ENCODE peak calls at places on chromosomes 11 and 22, in ten cellular contexts. T, S, D, O, N, M, Y, J, I and G are unnamed samples. For H3K4me1, the result is how much of the 10 kb centered on the place peaks cover.

GRCh38 chr11:96424693-96425092 is 34.9 kb downstream of the JRKL start:
- DNase-seq in O (no peak), S (no peak), T (no peak), Y (no peak), N (no peak), J (no peak), D (no peak), M (no peak), I (no peak), G (no peak)

GRCh38 chr22:37526376-37526775 is 7.2 kb upstream of the CARD10 start:
- DNase-seq in S (peak), I (no peak), Y (no peak), O (no peak), N (no peak), M (no peak), T (peak), D (no peak), J (no peak), G (no peak)

GRCh38 chr11:44910591-44910990 is 40.1 kb downstream of the TP53I11 start:
- DNase-seq in O (no peak), Y (no peak), M (no peak), J (no peak), I (no peak), N (no peak), D (peak), S (no peak), T (no peak), G (no peak)

GRCh38 chr22:28231423-28231822 is 312.4 kb upstream of the PITPNB start:
- DNase-seq in N (no peak), T (no peak), M (no peak), Y (no peak), O (no peak), J (no peak), D (no peak), I (no peak), S (no peak), G (no peak)

GRCh38 chr11:44985721-44986120 is 35.0 kb upstream of the TP53I11 start:
- DNase-seq in T (no peak), N (peak), O (no peak), I (no peak), D (no peak), M (no peak), S (no peak), J (no peak), Y (no peak), G (no peak)

GRCh38 chr22:27605390-27605789 is 196.2 kb downstream of the MN1 start:
- DNase-seq in N (peak), O (no peak), T (no peak), M (no peak), S (no peak), D (no peak), I (no peak), J (no peak), Y (no peak), G (no peak)

GRCh38 chr11:9066432-9066925 is 24.9 kb downstream of the SCUBE2 start:
- DNase-seq in I (no peak), N (no peak), M (no peak), D (peak), T (no peak), Y (no peak), O (no peak), S (no peak), J (no peak), G (no peak)

GRCh38 chr11:46493786-46494185 is 100.0 kb downstream of the AMBRA1 start:
- DNase-seq in D (no peak), T (no peak), I (no peak), J (no peak), Y (no peak), M (no peak), O (no peak), N (no peak), S (no peak), G (no peak)

GRCh38 chr22:20211997-20212753 is 55.9 kb downstream of the RTN4R start:
- DNase-seq in T (no peak), S (peak), Y (peak), N (no peak), D (peak), O (no peak), I (no peak), M (peak), J (no peak), G (no peak)

GRCh38 chr11:134508219-134508990 is 96.4 kb upstream of the B3GAT1 start:
- DNase-seq in M (peak), I (no peak), S (peak), N (peak), T (peak), Y (peak), J (no peak), D (no peak), O (no peak), G (no peak)

GRCh38 chr22:49519117-49519737 is 308.4 kb downstream of the BRD1 start:
- DNase-seq in T (no peak), D (no peak), M (peak), O (no peak), J (no peak), I (no peak), Y (no peak), N (no peak), S (no peak), G (no peak)

GRCh38 chr11:33692013-33692504 is 8.6 kb downstream of the C11orf91 start:
- DNase-seq in I (no peak), T (peak), O (peak), Y (peak), M (no peak), J (peak), N (no peak), D (no peak), S (peak), G (no peak)
- H3K4me3 ChIP-seq in I (no peak), T (no peak), O (no peak), Y (no peak), M (no peak), J (no peak), N (no peak), D (no peak), S (peak), G (peak)

GRCh38 chr22:45948081-45948648 is 28.8 kb downstream of the WNT7B start:
- DNase-seq in Y (no peak), S (no peak), T (no peak), M (no peak), I (no peak), O (no peak), D (peak), N (peak), J (no peak), G (no peak)
- H3K4me1 ChIP-seq in Y (under half), S (under half), T (under half), M (under half), I (under half), O (under half), D (under half), N (under half), J (under half), G (under half)

GRCh38 chr11:126917531-126918204 is 82.9 kb downstream of the KIRREL3 start:
- DNase-seq in O (no peak), N (no peak), M (no peak), I (no peak), Y (no peak), J (no peak), S (no peak), D (no peak), T (no peak), G (no peak)
- H3K4me3 ChIP-seq in O (no peak), N (no peak), M (no peak), I (no peak), Y (no peak), J (no peak), S (no peak), D (no peak), T (no peak), G (no peak)

DNA sequence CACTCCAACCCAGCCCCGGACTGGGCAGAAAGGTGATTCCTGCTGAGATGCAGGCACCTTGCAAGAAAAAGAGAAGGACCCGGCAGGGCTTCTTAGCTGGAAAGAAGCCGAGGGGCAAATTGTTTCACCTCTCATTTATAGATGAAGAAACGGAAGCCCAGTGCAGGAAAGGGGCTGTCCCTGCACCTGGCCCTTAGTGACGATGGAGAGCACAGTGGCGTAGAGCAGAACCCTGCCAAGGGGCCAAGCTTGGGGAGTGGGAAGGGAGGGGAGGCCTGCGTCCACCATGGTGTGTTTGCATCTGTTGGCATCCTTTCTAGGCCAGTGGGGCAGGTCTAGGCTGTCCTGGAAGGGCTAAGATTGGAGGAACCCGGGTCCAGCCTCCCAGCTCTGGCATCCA is 7.8 kb upstream of the MS4A15 start:
- DNase-seq in N (no peak), S (no peak), O (no peak), Y (no peak), M (no peak), I (no peak), D (no peak), T (no peak), J (no peak), G (no peak)
- H3K4me1 ChIP-seq in N (under half), S (under half), O (under half), Y (under half), M (under half), I (under half), D (under half), T (under half), J (under half), G (under half)